ENCODE peak calls at places on chromosome 12, in five cellular contexts. Q is GM12892, K is Peyer's patch, I is A549, O is NB4. T is an unnamed sample.

GRCh38 chr12:125151284-125151683 is 86.0 kb downstream of the AACS start:
- DNase-seq in O (no peak), I (peak; percentile 28), Q (no peak), K (no peak), T (no peak)

GRCh38 chr12:49803693-49804450 is 24.3 kb downstream of the NCKAP5L start:
- DNase-seq in O (no peak), I (no peak), K (no peak), Q (no peak), T (no peak)

GRCh38 chr12:32273712-32274111 is 125.6 kb upstream of the FGD4 start:
- DNase-seq in I (no peak), O (no peak), K (peak; percentile 82), Q (peak; percentile 41), T (peak; percentile 35)

GRCh38 chr12:27618836-27619235 is 77.4 kb upstream of the REP15 start:
- DNase-seq in K (no peak), O (no peak), Q (no peak), I (no peak), T (no peak)

GRCh38 chr12:3679831-3680230 is 73.1 kb downstream of the CRACR2A start:
- DNase-seq in Q (no peak), I (no peak), O (no peak), K (no peak), T (no peak)

GRCh38 chr12:31589582-31589895 is 1.4 kb downstream of the DENND5B start:
- DNase-seq in I (no peak), Q (peak; percentile 42), O (no peak), K (no peak), T (no peak)

GRCh38 chr12:70418101-70418500 is 52.0 kb downstream of the KCNMB4 start:
- DNase-seq in O (no peak), Q (no peak), K (no peak), I (no peak), T (no peak)

GRCh38 chr12:51371295-51371953 is 19.8 kb downstream of the GALNT6 start:
- DNase-seq in O (peak; percentile 53), Q (no peak), K (peak; percentile 64), I (peak; percentile 90), T (no peak)

GRCh38 chr12:68425998-68426397 is 93.8 kb upstream of the MDM1 start:
- DNase-seq in K (no peak), I (no peak), Q (no peak), O (no peak), T (no peak)

GRCh38 chr12:93896962-93897361 is 219.8 kb downstream of the CRADD start:
- DNase-seq in Q (no peak), I (no peak), O (no peak), K (no peak), T (no peak)

GRCh38 chr12:86228656-86229055 is 27.5 kb downstream of the MGAT4C start:
- DNase-seq in K (no peak), I (no peak), Q (no peak), O (no peak), T (no peak)

GRCh38 chr12:41967668-41968649 is 176.7 kb downstream of the GXYLT1 start:
- DNase-seq in Q (no peak), K (no peak), O (no peak), I (no peak), T (no peak)

GRCh38 chr12:118608770-118609344 is 232.5 kb downstream of the SUDS3 start:
- DNase-seq in Q (no peak), K (no peak), O (no peak), I (no peak), T (no peak)

GRCh38 chr12:31482816-31483215 is 108.1 kb downstream of the DENND5B start:
- DNase-seq in K (no peak), Q (no peak), I (no peak), O (no peak), T (no peak)

GRCh38 chr12:105226219-105226618 is 9.8 kb downstream of the APPL2 start:
- DNase-seq in K (peak; percentile 76), Q (no peak), O (no peak), I (no peak), T (peak; percentile 80)

DNA sequence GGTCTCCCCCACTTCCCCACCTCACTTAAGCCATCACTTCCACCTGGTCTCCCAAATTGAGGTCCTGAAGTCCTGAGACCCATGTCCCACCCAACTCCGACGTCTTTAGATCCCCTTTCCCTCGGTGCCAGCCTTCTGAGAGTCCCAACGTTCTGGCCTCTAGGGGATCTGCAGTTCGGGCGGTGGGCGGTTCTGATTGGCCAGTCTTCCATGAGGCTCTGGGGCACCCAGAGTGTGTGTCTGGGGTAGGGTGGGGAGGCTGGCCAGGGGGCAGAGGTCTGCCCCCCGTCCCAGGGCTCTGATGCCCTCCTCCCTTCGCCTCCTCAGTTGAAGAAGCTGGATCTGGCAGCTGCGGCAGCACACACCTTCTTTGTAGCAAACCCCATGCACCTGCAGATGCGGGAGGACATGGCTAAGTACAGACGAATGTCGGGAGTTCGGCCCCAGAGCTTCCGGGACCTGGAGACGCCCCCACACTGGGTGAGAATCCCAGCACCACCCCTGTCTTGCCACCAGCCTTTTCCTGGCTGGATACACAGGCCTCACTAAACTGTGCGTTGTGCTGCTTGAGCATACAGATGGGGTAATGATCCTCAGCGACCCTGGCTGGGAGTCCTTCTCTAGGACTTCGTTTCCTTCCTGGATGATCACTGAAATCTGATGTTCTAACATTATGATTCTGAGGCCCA is 1.5 kb downstream of the P3H3 start:
- DNase-seq in I (peak; percentile 52), Q (no peak), O (no peak), K (peak; percentile 64), T (no peak)
- TF ChIP-seq POLR2A in I (peak; percentile 24), Q (no peak), O (no peak), K (no peak), T (no peak)

DNA sequence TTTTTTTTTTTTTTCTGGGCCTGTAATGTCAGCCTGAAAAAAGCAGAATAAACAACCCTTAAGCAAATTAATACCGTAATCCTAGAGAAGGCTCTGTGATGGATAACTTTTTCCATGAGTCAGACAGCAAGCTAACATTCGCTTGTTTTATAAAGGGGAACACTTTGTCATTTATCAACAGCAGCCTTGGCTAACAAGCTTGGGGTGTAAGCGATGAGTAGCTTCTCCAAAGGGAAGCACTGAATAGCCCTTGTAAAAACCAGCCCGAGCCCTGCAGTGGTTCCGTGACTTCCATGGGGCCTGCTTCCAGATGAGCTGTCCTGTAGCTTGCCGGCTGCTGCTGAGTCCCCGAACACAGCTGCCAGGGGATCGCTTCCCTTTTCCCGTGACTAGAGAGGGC is 29.6 kb downstream of the CD9 start:
- DNase-seq in Q (no peak), K (peak; percentile 72), O (peak; percentile 88), I (no peak), T (no peak)
- TF ChIP-seq POLR2A in Q (no peak), K (no peak), O (no peak), I (no peak), T (no peak)

DNA sequence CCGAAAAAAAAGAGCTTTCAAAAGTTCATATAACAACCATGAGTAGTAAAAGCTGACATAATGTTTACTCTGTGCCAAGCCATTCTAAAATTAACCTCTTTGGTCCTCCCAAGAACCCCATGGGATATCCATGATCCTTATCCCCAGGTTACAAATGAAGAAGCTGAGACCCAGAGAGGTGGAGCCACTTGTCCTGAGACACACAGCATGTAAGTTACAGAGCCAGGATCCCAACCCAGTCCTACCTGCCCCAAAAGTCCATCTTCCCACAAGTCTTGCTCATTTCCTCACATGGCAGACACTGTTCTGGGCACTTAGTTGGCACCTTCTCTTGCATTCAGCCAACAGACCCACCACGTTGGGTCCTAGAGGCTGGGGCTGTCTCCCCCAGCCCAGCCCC is 37.1 kb downstream of the TRPV4 start:
- DNase-seq in K (no peak), Q (no peak), O (no peak), I (no peak), T (no peak)
- TF ChIP-seq POLR2A in K (no peak), Q (no peak), O (no peak), I (no peak), T (no peak)

GRCh38 chr12:6715130-6715529 is 8.7 kb upstream of the COPS7A start:
- DNase-seq in K (no peak), I (no peak), O (no peak), Q (no peak), T (no peak)
- TF ChIP-seq POLR2A in K (no peak), I (no peak), O (no peak), Q (no peak), T (no peak)

DNA sequence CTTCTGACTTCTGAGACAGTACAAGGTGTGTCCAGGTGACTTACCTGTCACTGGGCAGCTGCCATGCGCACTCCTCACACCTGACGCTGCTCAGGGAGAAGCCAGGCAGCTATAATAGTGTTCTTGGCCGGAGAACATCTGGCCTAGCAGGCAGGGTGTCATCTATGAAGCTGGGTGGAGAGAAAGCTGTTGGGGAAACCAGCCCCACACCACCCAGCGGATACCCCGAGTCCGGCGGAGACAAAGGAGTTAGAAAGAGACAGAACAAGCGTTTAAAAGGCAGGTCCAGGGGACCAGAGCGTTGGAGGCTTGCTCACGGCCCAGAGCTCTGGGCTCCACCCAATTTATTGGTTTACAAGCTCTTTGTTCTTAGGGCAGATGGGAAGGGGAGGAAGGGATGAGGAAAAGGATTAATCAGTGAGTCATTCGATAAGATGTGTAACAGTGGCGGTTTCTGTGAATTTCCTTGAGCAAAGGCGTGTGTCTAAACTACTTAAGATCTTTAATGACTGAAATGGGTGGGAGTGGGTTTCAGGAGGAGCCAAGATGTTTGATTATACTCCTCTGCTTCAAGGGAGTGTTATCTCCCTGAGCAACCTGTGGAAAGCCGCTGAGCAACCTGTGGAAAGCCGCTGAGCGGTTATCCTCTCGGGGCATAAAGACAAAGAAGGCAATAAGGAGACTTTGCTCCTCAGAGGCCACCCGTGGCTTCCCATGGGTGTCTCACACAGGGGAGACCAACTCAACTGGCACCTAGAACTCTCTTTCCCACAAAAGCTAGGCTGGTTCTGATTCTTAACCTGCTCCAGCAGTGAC is at the start of gene GALNT8:
- DNase-seq in Q (no peak), O (no peak), I (no peak), K (peak; percentile 68), T (no peak)
- TF ChIP-seq POLR2A in Q (no peak), O (no peak), I (no peak), K (peak; percentile 45), T (no peak)

GRCh38 chr12:52513736-52514135 is 6.5 kb downstream of the KRT5 start:
- DNase-seq in I (no peak), O (no peak), K (no peak), Q (no peak), T (peak; percentile 59)

GRCh38 chr12:52515927-52516831 is 4.0 kb downstream of the KRT5 start:
- DNase-seq in I (no peak), O (no peak), Q (no peak), K (peak; percentile 25), T (no peak)

GRCh38 chr12:52517005-52517835 is 3.0 kb downstream of the KRT5 start:
- DNase-seq in I (no peak), Q (no peak), O (no peak), K (peak; percentile 10), T (no peak)

GRCh38 chr12:52514471-52515318 is 5.5 kb downstream of the KRT5 start:
- DNase-seq in I (no peak), Q (no peak), K (no peak), O (no peak), T (no peak)

DNA sequence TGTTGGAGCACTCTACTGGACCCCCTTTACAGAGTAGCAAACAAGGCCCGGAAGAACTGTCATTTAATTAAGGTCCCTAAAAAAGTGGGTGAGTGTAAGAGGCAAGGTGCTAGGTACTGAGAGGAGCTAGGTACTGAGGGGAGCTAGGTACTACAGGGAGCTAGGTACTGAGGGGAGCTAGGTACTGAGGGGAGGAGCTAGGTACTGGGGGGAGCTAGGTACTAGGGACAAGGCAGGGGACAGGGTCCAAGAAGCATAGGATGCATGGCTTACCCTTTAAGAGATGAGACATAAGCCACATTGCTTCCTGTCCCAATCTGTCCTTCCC is 4.9 kb downstream of the KRT5 start:
- DNase-seq in O (no peak), I (no peak), Q (no peak), K (no peak), T (no peak)
- TF ChIP-seq POLR2A in O (no peak), I (no peak), Q (no peak), K (no peak), T (no peak)

GRCh38 chr12:53219116-53219955 is 12.3 kb upstream of the ITGB7 start:
- DNase-seq in I (peak; percentile 51), K (no peak), Q (peak; percentile 63), O (peak; percentile 61), T (no peak)
- TF ChIP-seq POLR2A in I (peak; percentile 17), K (no peak), Q (no peak), O (no peak), T (no peak)

GRCh38 chr12:121858662-121859572 is at the start of gene HPD:
- DNase-seq in K (peak; percentile 53), I (peak; percentile 51), O (no peak), Q (no peak), T (no peak)
- TF ChIP-seq POLR2A in K (no peak), I (no peak), O (no peak), Q (no peak), T (no peak)